ENCODE peak calls at places on chromosomes 1 and 21, in eight cellular contexts. W is mucosa of descending colon; D is pancreas; O is activated CD8-positive, alpha-beta T cell treated with anti-CD3 and anti-CD28 coated beads for 36 hours; M is B cell; H is lower lobe of right lung; B is Peyer's patch; Q is nephron progenitor cell. S is an unnamed sample.

GRCh38 chr21:28537371-28538079 is 455.2 kb downstream of the LTN1 start:
- DNase-seq in W (no peak), D (no peak), O (no peak), M (no peak), H (no peak), B (no peak), Q (no peak), S (no peak)

GRCh38 chr1:24992761-24993211 is 62.7 kb upstream of the RUNX3 start:
- DNase-seq in W (no peak), D (no peak), O (peak), M (no peak), H (no peak), B (peak), Q (no peak), S (no peak)

GRCh38 chr1:1110561-1110971 is 5.3 kb downstream of the C1orf159 start:
- DNase-seq in W (peak), D (peak), O (no peak), M (no peak), H (peak), B (no peak), Q (no peak), S (no peak)

GRCh38 chr1:110535985-110536384 is 17.0 kb upstream of the KCNA10 start:
- DNase-seq in W (no peak), D (no peak), O (no peak), M (no peak), H (no peak), B (no peak), Q (no peak), S (no peak)

GRCh38 chr1:77245724-77246294 is 26.6 kb upstream of the PIGK start:
- DNase-seq in W (no peak), D (no peak), O (no peak), M (no peak), H (no peak), B (no peak), Q (no peak), S (no peak)

GRCh38 chr1:50080904-50081586 is 27.7 kb upstream of the ELAVL4 start:
- DNase-seq in W (no peak), D (no peak), O (peak), M (no peak), H (no peak), B (no peak), Q (no peak), S (no peak)

GRCh38 chr1:171468120-171468790 is 17.1 kb upstream of the PRRC2C start:
- DNase-seq in W (no peak), D (no peak), O (no peak), M (no peak), H (no peak), B (no peak), Q (no peak), S (no peak)

GRCh38 chr1:236845830-236846229 is 50.7 kb downstream of the MTR start:
- DNase-seq in W (no peak), D (peak), O (no peak), M (no peak), H (no peak), B (no peak), Q (no peak), S (no peak)

GRCh38 chr1:96366516-96366915 is 355.1 kb upstream of the PTBP2 start:
- DNase-seq in W (no peak), D (no peak), O (no peak), M (no peak), H (no peak), B (no peak), Q (no peak), S (no peak)

GRCh38 chr1:189657715-189658114 is 819.9 kb downstream of the BRINP3 start:
- DNase-seq in W (no peak), D (no peak), O (no peak), M (no peak), H (no peak), B (no peak), Q (no peak), S (no peak)

GRCh38 chr1:67685558-67686271 is 714 bp downstream of the GADD45A start:
- DNase-seq in W (peak), D (peak), O (peak), M (peak), H (peak), B (peak), Q (peak), S (peak)

GRCh38 chr1:203590559-203590958 is 36.1 kb upstream of the ATP2B4 start:
- DNase-seq in W (no peak), D (no peak), O (no peak), M (no peak), H (no peak), B (no peak), Q (no peak), S (no peak)
- TF ChIP-seq CTCF in W (no peak), D (no peak), O (no peak), M (no peak), H (no peak), B (no peak), Q (no peak), S (no peak)

DNA sequence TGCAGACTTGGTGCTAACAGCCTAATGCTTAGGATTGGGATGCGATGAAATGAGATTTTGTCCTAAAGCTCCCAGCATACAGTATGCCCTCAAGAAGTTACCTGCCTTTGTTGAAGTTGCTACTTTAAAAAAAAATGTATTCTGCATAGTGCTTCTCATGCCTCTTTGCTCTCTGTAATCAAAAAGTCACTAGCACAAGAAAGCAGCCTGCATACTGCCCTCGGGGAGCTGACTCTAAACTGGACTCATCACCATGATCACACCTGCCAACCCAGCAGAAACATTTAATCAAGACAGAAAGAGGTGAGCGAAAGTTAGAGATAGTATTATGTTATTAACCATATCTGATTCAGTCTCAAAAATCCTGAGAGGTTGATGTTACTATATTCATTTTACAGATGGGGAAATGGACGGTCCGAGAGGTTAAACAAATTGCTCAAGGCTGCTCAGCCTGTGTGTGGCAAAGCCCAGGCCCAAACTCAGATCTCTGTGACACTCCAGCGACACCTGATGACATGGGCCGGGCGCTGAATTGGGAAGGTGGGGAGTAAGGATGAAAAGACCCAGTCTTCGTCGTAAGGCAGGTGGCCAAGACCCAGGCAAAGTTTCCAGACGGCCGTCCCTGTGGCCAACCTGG is 1.1 kb downstream of the BATF3 start:
- DNase-seq in W (no peak), D (no peak), O (no peak), M (no peak), H (no peak), B (peak), Q (no peak), S (no peak)
- TF ChIP-seq CTCF in W (no peak), D (no peak), O (no peak), M (no peak), H (no peak), B (no peak), Q (no peak), S (no peak)

DNA sequence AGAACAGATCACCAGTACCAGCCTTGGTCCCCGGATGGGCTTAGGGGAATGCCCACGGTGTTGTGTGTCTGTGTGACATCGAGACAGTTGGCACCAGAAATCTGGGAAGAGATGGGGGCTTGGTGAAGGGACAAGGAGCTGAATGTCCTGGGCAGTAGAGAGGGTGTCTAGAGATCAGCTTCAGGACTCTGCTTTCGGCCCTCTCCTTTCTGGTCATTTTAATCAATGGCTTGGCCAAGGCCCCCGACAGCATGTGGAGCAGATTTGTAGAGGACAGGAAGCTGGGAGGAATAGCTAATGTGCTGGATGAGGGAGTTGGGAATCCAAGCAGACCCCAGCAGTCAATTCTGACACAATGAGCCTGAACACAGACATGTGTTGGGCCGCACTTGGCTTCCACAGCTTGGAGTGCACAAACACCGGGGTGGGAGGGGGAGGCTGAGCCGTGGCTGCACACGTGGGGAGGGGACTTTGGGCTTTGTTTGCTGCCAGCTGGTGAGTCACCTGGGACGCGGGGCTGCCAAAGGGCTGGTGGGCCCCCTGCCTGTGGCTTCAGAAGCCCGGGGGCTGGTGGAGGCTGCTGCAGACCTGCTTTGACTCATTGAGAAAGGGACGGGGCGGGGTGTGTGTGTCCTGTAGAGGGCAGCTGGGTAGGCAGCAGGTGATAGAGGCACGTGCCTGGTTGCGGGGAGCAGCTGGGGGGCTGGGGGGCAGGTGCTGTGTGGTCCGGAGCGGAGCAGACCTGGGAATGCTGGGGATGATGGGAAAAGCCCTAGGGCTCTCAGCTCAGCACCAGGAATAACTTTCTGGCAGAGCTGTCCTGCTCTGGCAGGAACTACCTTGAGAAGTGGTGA is 20.9 kb downstream of the SLC1A7 start:
- DNase-seq in W (peak), D (no peak), O (peak), M (no peak), H (no peak), B (no peak), Q (peak), S (no peak)
- TF ChIP-seq CTCF in W (no peak), D (no peak), O (no peak), M (no peak), H (no peak), B (no peak), Q (no peak), S (no peak)

DNA sequence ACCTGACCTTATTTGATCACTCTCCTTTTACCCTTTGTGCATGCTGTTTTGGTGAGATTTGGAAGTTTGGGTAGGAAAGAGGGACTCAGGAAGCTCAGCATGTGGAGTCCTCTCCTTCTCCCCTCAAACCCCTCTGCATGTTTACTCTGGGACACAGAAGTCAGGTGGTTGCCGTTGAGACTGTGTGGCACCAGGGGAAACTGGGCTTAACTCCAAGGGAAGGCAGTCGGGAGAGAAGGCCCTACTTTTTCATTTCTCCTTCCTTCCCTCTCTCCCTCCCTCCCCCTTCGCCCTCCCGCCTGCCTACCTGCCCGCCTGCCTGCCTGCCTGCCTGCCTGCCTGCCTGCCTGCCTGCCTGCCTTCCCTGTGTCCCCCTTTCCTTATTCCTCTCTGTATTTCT is 34.8 kb upstream of the TTC22 start:
- DNase-seq in W (no peak), D (no peak), O (no peak), M (no peak), H (no peak), B (no peak), Q (no peak), S (no peak)
- TF ChIP-seq CTCF in W (no peak), D (no peak), O (no peak), M (no peak), H (no peak), B (no peak), Q (no peak), S (no peak)

DNA sequence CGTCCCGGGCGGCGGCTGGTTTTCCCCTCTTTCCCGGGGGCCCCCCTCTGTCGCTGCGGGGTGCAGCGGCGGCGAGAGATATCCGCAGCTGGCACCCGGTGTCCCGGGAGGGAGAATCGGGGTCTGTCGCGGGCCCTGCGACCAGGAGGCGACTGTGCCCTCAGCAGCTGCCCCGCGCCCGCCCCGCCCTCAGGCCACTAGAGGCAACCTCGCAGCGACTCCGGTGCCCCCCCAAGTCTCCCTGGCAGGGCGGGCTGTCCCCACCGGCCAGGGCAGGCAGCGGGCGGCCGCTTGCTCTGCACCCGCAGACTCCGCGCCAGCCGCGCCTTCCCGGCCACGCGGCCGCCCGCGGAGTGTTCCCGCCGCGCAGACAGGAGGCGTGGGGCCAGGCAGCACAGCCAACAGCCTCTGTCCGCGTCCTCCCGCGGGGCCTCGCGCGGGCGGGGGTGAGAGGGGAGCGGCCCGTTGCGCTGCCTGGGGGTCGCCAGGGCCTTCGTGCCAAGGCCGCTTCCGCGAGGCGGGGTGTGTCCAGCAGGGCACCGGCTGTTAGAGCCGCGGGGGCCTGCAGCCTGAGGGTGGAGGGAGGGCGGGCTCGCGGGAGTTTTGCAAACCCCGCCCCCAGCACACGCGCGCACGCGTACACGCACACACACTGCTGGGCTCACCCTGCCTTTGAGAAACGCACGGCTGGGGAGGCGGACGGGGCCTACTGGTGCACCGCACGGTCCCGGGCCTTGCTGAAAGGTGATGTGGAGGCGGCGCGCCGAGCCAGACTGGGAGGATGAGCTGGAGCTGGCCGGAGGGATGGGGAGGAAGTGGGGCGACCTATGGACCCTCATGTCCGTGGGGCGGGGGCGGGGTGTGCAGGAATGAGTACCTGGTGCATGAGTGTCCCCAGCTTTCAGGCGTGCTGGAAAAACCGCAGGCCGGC is 41.4 kb downstream of the KIAA1614 start:
- DNase-seq in W (peak), D (peak), O (peak), M (peak), H (peak), B (peak), Q (no peak), S (peak)
- TF ChIP-seq CTCF in W (no peak), D (no peak), O (no peak), M (no peak), H (no peak), B (peak), Q (no peak), S (no peak)

GRCh38 chr1:35894183-35894582 is 11.2 kb downstream of the AGO1 start:
- DNase-seq in W (no peak), D (peak), O (no peak), M (peak), H (peak), B (peak), Q (no peak), S (no peak)

GRCh38 chr1:35902671-35903070 is 19.7 kb downstream of the AGO1 start:
- DNase-seq in W (no peak), D (no peak), O (no peak), M (no peak), H (no peak), B (no peak), Q (no peak), S (no peak)

GRCh38 chr1:35901235-35901634 is 18.2 kb downstream of the AGO1 start:
- DNase-seq in W (no peak), D (no peak), O (no peak), M (no peak), H (no peak), B (no peak), Q (no peak), S (no peak)

GRCh38 chr1:35899941-35900340 is 16.9 kb downstream of the AGO1 start:
- DNase-seq in W (no peak), D (no peak), O (no peak), M (no peak), H (no peak), B (no peak), Q (no peak), S (no peak)
- TF ChIP-seq CTCF in W (no peak), D (no peak), O (no peak), M (no peak), H (no peak), B (no peak), Q (no peak), S (no peak)

GRCh38 chr1:26286064-26286416 is 6.2 kb downstream of the SH3BGRL3 start:
- DNase-seq in W (no peak), D (no peak), O (no peak), M (no peak), H (no peak), B (no peak), Q (no peak), S (no peak)

GRCh38 chr1:26285366-26286063 is 5.6 kb downstream of the SH3BGRL3 start:
- DNase-seq in W (peak), D (no peak), O (peak), M (peak), H (no peak), B (peak), Q (peak), S (no peak)

GRCh38 chr1:26288311-26288941 is 8.5 kb downstream of the SH3BGRL3 start:
- DNase-seq in W (no peak), D (no peak), O (peak), M (peak), H (no peak), B (peak), Q (no peak), S (no peak)

GRCh38 chr1:26289158-26290059 is 9.5 kb downstream of the SH3BGRL3 start:
- DNase-seq in W (no peak), D (no peak), O (peak), M (peak), H (peak), B (peak), Q (no peak), S (no peak)

DNA sequence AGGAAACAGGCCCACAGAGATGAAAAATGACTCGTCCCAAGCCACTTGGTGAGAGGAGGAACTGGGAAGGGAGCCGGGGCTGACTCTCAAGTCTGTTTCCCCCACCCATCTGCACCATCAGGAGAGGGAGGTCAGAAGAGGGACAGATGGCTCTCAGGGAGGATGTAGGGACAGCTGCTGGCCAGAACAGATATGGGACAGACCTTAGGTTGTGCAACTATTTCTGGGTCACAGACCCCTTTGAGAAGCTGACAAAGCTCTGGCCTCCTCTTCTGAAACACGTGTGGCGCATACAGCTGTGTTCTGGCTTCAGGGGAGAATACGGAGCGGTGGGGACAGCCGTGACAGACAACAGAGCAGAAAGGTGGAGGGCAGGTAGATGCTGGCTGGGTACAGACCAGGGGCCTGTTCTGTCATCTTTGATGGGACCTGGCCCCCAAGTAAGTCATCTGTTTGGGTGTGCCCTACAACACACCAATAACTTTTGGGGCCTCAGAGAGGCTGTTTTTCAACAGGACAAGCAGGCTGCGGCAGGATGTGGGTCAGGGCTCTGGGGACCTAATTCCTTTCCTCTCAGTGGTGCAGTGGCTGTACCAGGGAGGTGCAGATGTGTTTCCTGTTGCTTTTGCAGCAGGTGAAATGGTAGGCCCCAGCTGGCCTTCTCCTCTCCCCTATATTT is 7.3 kb downstream of the SH3BGRL3 start:
- DNase-seq in W (peak), D (no peak), O (peak), M (peak), H (no peak), B (peak), Q (no peak), S (peak)
- TF ChIP-seq CTCF in W (no peak), D (no peak), O (no peak), M (no peak), H (no peak), B (no peak), Q (no peak), S (no peak)

DNA sequence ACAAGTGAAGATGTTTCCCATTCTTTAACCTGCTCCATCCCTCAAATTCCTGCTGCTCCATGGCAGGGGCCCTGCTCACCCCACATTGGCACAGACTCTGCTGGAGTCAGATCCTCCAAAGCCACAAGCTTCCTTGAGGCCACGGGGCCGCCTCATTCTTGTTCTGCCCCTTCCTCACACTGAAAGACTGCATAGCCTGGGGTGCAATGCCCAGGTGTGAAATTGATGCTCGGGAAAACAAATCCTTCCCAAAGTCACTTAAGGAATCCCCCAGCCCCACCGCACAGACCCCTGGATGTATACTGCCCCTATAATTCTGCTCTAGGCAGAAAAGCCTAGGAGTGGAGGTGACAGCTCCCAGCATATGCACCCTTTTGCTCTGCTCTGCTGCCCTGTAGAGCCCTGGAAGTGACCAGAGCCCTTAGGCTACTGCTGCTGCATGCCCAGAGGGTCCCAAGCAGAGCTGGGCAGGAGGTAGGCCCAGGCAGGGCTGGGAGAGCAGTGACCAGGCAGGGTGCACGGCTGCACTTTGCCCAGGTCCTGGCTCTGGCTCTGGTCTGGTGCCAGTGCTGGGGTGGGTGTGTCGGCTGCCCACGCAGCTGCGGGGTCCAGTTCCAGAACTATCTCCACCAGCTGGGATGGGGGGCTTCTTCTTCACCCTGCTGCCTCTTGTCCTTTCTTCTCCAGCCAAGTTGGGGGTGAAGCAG is 1.6 kb downstream of the HES2 start:
- DNase-seq in W (peak), D (no peak), O (no peak), M (no peak), H (no peak), B (no peak), Q (no peak), S (no peak)
- TF ChIP-seq CTCF in W (no peak), D (no peak), O (no peak), M (no peak), H (no peak), B (no peak), Q (no peak), S (no peak)

S was measured in natural killer cell.